ENCODE peak calls at places on chromosomes 4 and X, in ten cellular contexts. F is AG09319; B is left colon; K is NCI-H1105; D is NCI-H187; Y is stimulated activated CD4-positive, alpha-beta T cell treated with anti-CD3 and anti-CD28 coated beads, Interleukin-12 subunit alpha, Interleukin-12 subunit beta, amount 100 ng/mL, for 4 hours; P is brain pericyte; E is stimulated activated naive CD4-positive, alpha-beta T cell; W is dermis blood vessel endothelial cell; R is fibroblast of mammary gland. S is an unnamed sample.

GRCh38 chrX:151402719-151403390 is 5.8 kb downstream of the VMA21 start:
- DNase-seq in K (peak), F (no peak), E (no peak), D (no peak), R (no peak), W (peak), Y (no peak), P (no peak), B (no peak), S (peak)

GRCh38 chr4:147198411-147199051 is 252.9 kb upstream of the TTC29 start:
- DNase-seq in B (no peak), R (no peak), F (no peak), Y (no peak), P (no peak), E (no peak), K (no peak), D (no peak), W (peak), S (no peak)

GRCh38 chrX:3216581-3216980 is 129.9 kb downstream of the MXRA5 start:
- DNase-seq in D (no peak), B (no peak), K (no peak), R (no peak), W (no peak), Y (no peak), E (no peak), F (no peak), P (no peak), S (no peak)

GRCh38 chrX:49247916-49248811 is 12.9 kb downstream of the CCDC22 start:
- DNase-seq in K (no peak), W (no peak), D (no peak), P (no peak), Y (no peak), B (no peak), R (no peak), E (no peak), F (no peak), S (no peak)

GRCh38 chr4:2842667-2843022 is 999 bp upstream of the ADD1 start:
- DNase-seq in P (no peak), R (no peak), Y (no peak), D (no peak), F (no peak), E (no peak), B (peak), W (no peak), K (no peak), S (no peak)

GRCh38 chr4:41992967-41993857 is 2.9 kb downstream of the SLC30A9 start:
- DNase-seq in Y (no peak), F (no peak), R (no peak), W (no peak), D (no peak), P (no peak), B (no peak), E (no peak), K (no peak), S (no peak)

GRCh38 chrX:31166416-31166815 is 94.6 kb upstream of the FTHL17 start:
- DNase-seq in D (no peak), K (no peak), W (no peak), R (no peak), F (no peak), B (no peak), Y (no peak), E (no peak), P (no peak), S (no peak)

GRCh38 chr4:1992468-1993168 is 16.2 kb downstream of the NELFA start:
- DNase-seq in E (no peak), R (peak), B (no peak), W (no peak), P (no peak), D (no peak), F (no peak), K (no peak), Y (no peak), S (no peak)

GRCh38 chr4:22514001-22514400 is 1.9 kb downstream of the ADGRA3 start:
- DNase-seq in B (no peak), W (peak), R (peak), D (no peak), K (no peak), P (no peak), Y (no peak), E (no peak), F (peak), S (no peak)

GRCh38 chr4:165294907-165295306 is 32.6 kb upstream of the MSMO1 start:
- DNase-seq in P (no peak), R (no peak), Y (no peak), E (peak), F (no peak), B (no peak), D (no peak), K (no peak), W (peak), S (no peak)

GRCh38 chr4:101031971-101032370 is 315.4 kb downstream of the PPP3CA start:
- DNase-seq in K (no peak), F (no peak), Y (no peak), R (no peak), P (no peak), D (no peak), E (no peak), W (no peak), B (no peak), S (no peak)

GRCh38 chr4:183130328-183131155 is 31.5 kb downstream of the WWC2 start:
- DNase-seq in K (peak), W (peak), E (no peak), B (no peak), F (no peak), P (no peak), Y (no peak), D (no peak), R (peak), S (peak)

GRCh38 chrX:1242901-1243402 is 25.7 kb upstream of the CSF2RA start:
- DNase-seq in E (no peak), K (no peak), W (no peak), P (no peak), B (no peak), Y (no peak), D (no peak), R (no peak), F (no peak), S (no peak)

GRCh38 chrX:150212672-150213480 is 150.2 kb upstream of the MAMLD1 start:
- DNase-seq in K (no peak), P (no peak), E (no peak), Y (no peak), W (no peak), R (no peak), D (no peak), B (no peak), F (no peak), S (no peak)